ENCODE peak calls at places on chromosomes 7 and 10, in six cellular contexts. M is AG10803; R is stimulated activated CD4-positive, alpha-beta T cell treated with anti-CD3 and anti-CD28 coated beads, Interleukin-4, amount 100 ng/mL, for 4 hours; K is activated CD4-positive, CD25-positive, alpha-beta regulatory T cell; V is posterior vena cava; N is stimulated activated naive CD8-positive, alpha-beta T cell treated with anti-CD3 and anti-CD28 coated beads, Interleukin-15, amount 100 ng/mL, for 72 hours. I is an unnamed sample.

GRCh38 chr10:73931767-73932624 is 21.1 kb downstream of the PLAU start:
- DNase-seq in R (peak), N (peak), M (no peak), V (no peak), K (peak), I (no peak)

GRCh38 chr7:50324113-50324512 is 19.6 kb downstream of the IKZF1 start:
- DNase-seq in M (no peak), R (no peak), V (no peak), K (no peak), N (no peak), I (no peak)

GRCh38 chr10:33314788-33315561 is 19.5 kb downstream of the NRP1 start:
- DNase-seq in V (no peak), M (no peak), R (no peak), N (no peak), K (no peak), I (no peak)

GRCh38 chr10:43754569-43755260 is 106.0 kb upstream of the ZNF32 start:
- DNase-seq in N (no peak), M (no peak), K (no peak), V (no peak), R (no peak), I (no peak)

GRCh38 chr10:5466451-5466996 is 32.8 kb downstream of the CALML5 start:
- DNase-seq in N (no peak), K (no peak), V (no peak), R (no peak), M (peak), I (no peak)

GRCh38 chr10:79463578-79464496 is 18.4 kb upstream of the ZCCHC24 start:
- DNase-seq in K (no peak), M (peak), R (no peak), V (peak), N (no peak), I (no peak)

GRCh38 chr7:106284516-106285050 is at the start of gene NAMPT:
- DNase-seq in N (peak), R (no peak), V (peak), M (no peak), K (peak), I (no peak)

GRCh38 chr10:129464251-129464650 is 2.8 kb upstream of the MGMT start:
- DNase-seq in K (no peak), N (no peak), M (no peak), V (no peak), R (no peak), I (peak)

GRCh38 chr7:22235134-22235533 is 121.8 kb downstream of the RAPGEF5 start:
- DNase-seq in R (no peak), M (no peak), N (no peak), V (no peak), K (no peak), I (no peak)

GRCh38 chr7:30224511-30225031 is 59.8 kb upstream of the ZNRF2 start:
- DNase-seq in M (peak), K (no peak), N (no peak), R (no peak), V (no peak), I (no peak)

GRCh38 chr10:131081386-131081785 is 230.1 kb downstream of the TCERG1L start:
- DNase-seq in M (no peak), K (no peak), N (no peak), V (peak), R (no peak), I (peak)

GRCh38 chr7:51299391-51300133 is 17.0 kb downstream of the COBL start:
- DNase-seq in M (no peak), K (no peak), V (no peak), R (no peak), N (no peak), I (no peak)

GRCh38 chr10:123013456-123014419 is 4.9 kb downstream of the ACADSB start:
- DNase-seq in M (no peak), K (no peak), N (no peak), R (no peak), V (no peak), I (peak)

GRCh38 chr10:66928000-66928770 is 2.3 kb downstream of the LRRTM3 start:
- DNase-seq in V (peak), K (no peak), N (no peak), M (peak), R (no peak), I (no peak)

GRCh38 chr7:69814421-69814962 is 216.2 kb downstream of the AUTS2 start:
- DNase-seq in N (no peak), R (no peak), K (no peak), M (peak), V (no peak), I (no peak)

GRCh38 chr7:112707655-112708054 is 82.5 kb downstream of the TMEM168 start:
- DNase-seq in R (no peak), K (no peak), M (no peak), V (no peak), N (no peak), I (no peak)

GRCh38 chr10:103193820-103194529 is 903 bp upstream of the NT5C2 start:
- DNase-seq in R (no peak), K (no peak), N (no peak), M (peak), V (no peak), I (no peak)

I was measured in spleen.